ENCODE peak calls at places on chromosomes 7 and 10, in ten cellular contexts. A is GM12878, T is H1, H is upper lobe of left lung, J is ovary, R is K562, P is A549, X is sigmoid colon, K is stomach, E is HepG2. Q is an unnamed sample.

GRCh38 chr7:44876393-44876792 is 8.9 kb downstream of the PURB start:
- DNase-seq in A (no peak), T (no peak), H (no peak), J (no peak), R (no peak), P (no peak), X (no peak), K (no peak), E (no peak), Q (no peak)

GRCh38 chr10:98463976-98464754 is 17.4 kb upstream of the HPS1 start:
- DNase-seq in A (no peak), T (no peak), H (no peak), J (no peak), R (peak; percentile 59), P (no peak), X (no peak), K (no peak), E (no peak), Q (no peak)

GRCh38 chr7:141012696-141013344 is 1.9 kb downstream of the MRPS33 start:
- DNase-seq in A (no peak), T (no peak), H (no peak), J (no peak), R (no peak), P (no peak), X (no peak), K (no peak), E (no peak), Q (no peak)

GRCh38 chr10:123031124-123031523 is 22.3 kb downstream of the ACADSB start:
- DNase-seq in A (no peak), T (no peak), H (no peak), J (no peak), R (no peak), P (no peak), X (no peak), K (no peak), E (no peak), Q (no peak)

GRCh38 chr10:125417605-125418004 is 257.2 kb upstream of the CTBP2 start:
- DNase-seq in A (no peak), T (no peak), H (no peak), J (no peak), R (no peak), P (no peak), X (no peak), K (no peak), E (no peak), Q (no peak)

GRCh38 chr7:94003446-94004023 is 620 bp downstream of the BET1 start:
- DNase-seq in A (no peak), T (no peak), H (no peak), J (no peak), R (peak; percentile 49), P (peak; percentile 46), X (no peak), K (no peak), E (peak; percentile 45), Q (no peak)

GRCh38 chr7:44259547-44260457 is 59.0 kb downstream of the YKT6 start:
- DNase-seq in A (no peak), T (no peak), H (peak; percentile 26), J (peak; percentile 71), R (no peak), P (no peak), X (peak; percentile 84), K (no peak), E (peak; percentile 3), Q (peak; percentile 15)

GRCh38 chr7:86747698-86748097 is 104.0 kb downstream of the GRM3 start:
- DNase-seq in A (no peak), T (no peak), H (no peak), J (no peak), R (no peak), P (no peak), X (no peak), K (no peak), E (no peak), Q (no peak)

GRCh38 chr7:70336536-70336935 is 738.3 kb downstream of the AUTS2 start:
- DNase-seq in A (no peak), T (no peak), H (no peak), J (no peak), R (no peak), P (no peak), X (no peak), K (no peak), E (no peak), Q (no peak)

GRCh38 chr10:109931153-109931552 is 7.8 kb upstream of the XPNPEP1 start:
- DNase-seq in A (no peak), T (no peak), H (no peak), J (no peak), R (no peak), P (no peak), X (no peak), K (no peak), E (no peak), Q (no peak)

GRCh38 chr7:4268040-4268965 is 413.8 kb upstream of the FOXK1 start:
- DNase-seq in A (no peak), T (no peak), H (no peak), J (no peak), R (no peak), P (no peak), X (no peak), K (no peak), E (no peak), Q (no peak)

GRCh38 chr10:115092555-115093285 is 445 bp upstream of the ATRNL1 start:
- DNase-seq in A (no peak), T (no peak), H (no peak), J (no peak), R (no peak), P (no peak), X (no peak), K (no peak), E (no peak), Q (peak; percentile 14)
- TF ChIP-seq EP300 in A (no peak), T (peak; percentile 45), H (no peak), J (no peak), R (no peak), P (no peak), X (no peak), K (no peak), E (no peak), Q (no peak)

GRCh38 chr7:155392726-155393570 is 65.0 kb upstream of the EN2 start:
- DNase-seq in A (no peak), T (no peak), H (no peak), J (no peak), R (no peak), P (peak; percentile 59), X (no peak), K (no peak), E (no peak), Q (no peak)
- TF ChIP-seq EP300 in A (no peak), T (no peak), H (no peak), J (no peak), R (no peak), P (no peak), X (no peak), K (no peak), E (no peak), Q (no peak)

GRCh38 chr10:77408259-77408658 is 229.3 kb downstream of the KCNMA1 start:
- DNase-seq in A (no peak), T (no peak), H (no peak), J (no peak), R (no peak), P (no peak), X (no peak), K (no peak), E (no peak), Q (no peak)

GRCh38 chr10:77410523-77410922 is 227.1 kb downstream of the KCNMA1 start:
- DNase-seq in A (no peak), T (no peak), H (no peak), J (no peak), R (no peak), P (no peak), X (no peak), K (no peak), E (no peak), Q (no peak)

GRCh38 chr10:77406764-77407430 is 230.7 kb downstream of the KCNMA1 start:
- DNase-seq in A (no peak), T (no peak), H (no peak), J (no peak), R (no peak), P (no peak), X (no peak), K (no peak), E (no peak), Q (no peak)

GRCh38 chr10:77411805-77412204 is 225.8 kb downstream of the KCNMA1 start:
- DNase-seq in A (no peak), T (no peak), H (no peak), J (no peak), R (no peak), P (no peak), X (no peak), K (no peak), E (no peak), Q (no peak)

DNA sequence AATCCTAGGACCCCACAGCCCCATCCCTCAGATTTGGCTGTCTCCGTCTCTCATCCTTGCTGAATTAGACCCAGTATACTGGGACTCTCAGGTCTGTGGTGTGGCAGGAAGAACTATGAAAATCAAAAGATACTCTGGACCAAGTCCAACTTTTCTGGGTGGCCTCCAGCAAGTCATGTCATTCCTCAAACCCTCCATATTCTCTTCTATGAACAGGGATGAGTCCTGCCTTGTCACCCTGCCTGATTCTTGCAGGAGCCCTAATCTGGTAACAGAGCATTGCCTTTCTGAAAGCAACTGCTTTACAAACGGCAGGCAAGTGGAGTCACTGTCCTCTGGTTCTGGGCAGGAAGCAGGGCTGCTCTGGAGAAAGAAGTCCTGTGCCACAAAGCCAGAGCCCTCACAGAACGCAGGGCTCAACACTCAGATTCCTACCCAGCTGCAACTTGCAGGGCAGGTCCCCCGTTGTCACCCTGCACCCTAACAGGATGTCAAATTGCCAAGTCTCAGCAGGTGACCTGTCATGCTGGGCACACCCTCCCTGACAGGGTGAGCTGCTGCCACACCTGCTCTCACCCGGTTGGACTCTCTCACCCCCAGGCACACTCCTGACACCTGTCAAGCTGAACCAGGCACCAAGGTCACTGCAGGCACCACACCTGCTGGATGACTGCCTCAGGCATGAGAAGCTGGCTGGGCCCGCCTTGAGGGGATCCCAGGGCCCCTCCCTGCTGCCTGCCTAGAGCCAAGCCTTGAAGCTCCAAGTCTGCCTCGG is 227.7 kb downstream of the KCNMA1 start:
- DNase-seq in A (no peak), T (no peak), H (peak; percentile 86), J (no peak), R (no peak), P (no peak), X (peak; percentile 67), K (peak; percentile 57), E (no peak), Q (peak; percentile 83)
- TF ChIP-seq EP300 in A (no peak), T (no peak), H (no peak), J (no peak), R (no peak), P (no peak), X (no peak), K (no peak), E (no peak), Q (no peak)

DNA sequence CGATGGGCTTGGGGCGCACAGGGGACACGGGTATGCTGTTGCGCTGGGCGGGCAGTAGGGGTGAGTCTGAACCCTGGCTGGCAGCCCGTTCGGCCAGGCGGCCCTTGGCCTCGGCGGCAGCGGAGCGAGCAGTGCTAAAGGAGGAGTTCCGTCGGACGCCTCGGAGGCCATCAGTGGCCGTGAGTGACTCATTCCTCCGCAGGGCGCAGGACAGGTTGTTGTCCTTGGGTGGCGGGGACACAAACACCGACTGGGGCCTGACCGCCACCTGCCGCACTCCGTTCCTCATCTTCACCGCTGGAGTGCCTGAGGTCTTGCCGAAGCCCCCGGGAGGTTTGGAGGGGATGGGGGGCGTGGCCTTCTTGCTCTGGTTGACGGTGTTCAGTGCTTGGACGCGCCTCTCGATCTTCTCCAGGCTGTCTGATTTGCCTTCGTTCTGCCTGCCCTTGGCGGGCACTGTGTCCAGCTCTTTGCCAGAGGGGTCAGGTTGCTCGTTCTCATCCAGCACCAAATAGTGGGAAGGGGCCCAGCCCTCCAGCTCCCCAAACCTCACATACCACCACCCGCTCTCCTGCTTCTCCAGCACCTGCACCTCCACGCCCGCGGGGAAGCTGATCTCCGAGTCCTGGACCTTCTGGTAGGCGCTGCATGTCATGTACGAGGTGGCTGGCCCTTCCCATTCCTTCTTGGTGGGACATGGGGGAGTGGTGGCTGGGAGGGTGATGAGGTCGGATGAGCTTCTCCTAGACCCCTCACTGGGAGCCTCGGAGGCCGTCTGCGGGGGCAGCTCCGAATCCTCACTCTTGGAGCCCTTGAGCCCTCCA is 108.7 kb downstream of the NEURL1 start:
- DNase-seq in A (no peak), T (no peak), H (no peak), J (no peak), R (no peak), P (no peak), X (no peak), K (no peak), E (no peak), Q (no peak)
- TF ChIP-seq EP300 in A (no peak), T (no peak), H (no peak), J (no peak), R (no peak), P (no peak), X (no peak), K (no peak), E (no peak), Q (no peak)

Q was measured in transverse colon.